ENCODE peak calls at places on chromosome 9, in eight cellular contexts. One of them, this sample, is unnamed.

GRCh38 chr9:73050887-73051550 is 98.2 kb upstream of the ALDH1A1 start:
- DNase-seq in mesenteric fat pad: no peak
- DNase-seq in mesendoderm: peak; percentile 91
- DNase-seq in LHCN-M2: no peak
- DNase-seq in brain pericyte: no peak
- DNase-seq in choroid plexus epithelial cell: no peak
- DNase-seq in A673: no peak
- DNase-seq in activated T-helper 1 cell treated with anti-CD3 and anti-CD28 coated beads, Interleukin-12 subunit alpha, Interleukin-12 subunit beta, Interleukin-2, Interleukin-4 antibody, amounts not matched to agents 30 ng/mL and 10 ng/mL and 1 ng/mL, durations not matched to agents 14 hours and 24 hours and 36 hours: no peak
- DNase-seq in this sample: no peak

GRCh38 chr9:133533878-133534277 is 626 bp upstream of the ADAMTSL2 start:
- DNase-seq in choroid plexus epithelial cell: no peak
- DNase-seq in mesenteric fat pad: no peak
- DNase-seq in activated T-helper 1 cell treated with anti-CD3 and anti-CD28 coated beads, Interleukin-12 subunit alpha, Interleukin-12 subunit beta, Interleukin-2, Interleukin-4 antibody, amounts not matched to agents 30 ng/mL and 10 ng/mL and 1 ng/mL, durations not matched to agents 14 hours and 24 hours and 36 hours: no peak
- DNase-seq in mesendoderm: no peak
- DNase-seq in LHCN-M2: no peak
- DNase-seq in brain pericyte: no peak
- DNase-seq in A673: no peak
- DNase-seq in this sample: no peak

GRCh38 chr9:38062498-38063362 is 6.3 kb downstream of the SHB start:
- DNase-seq in brain pericyte: no peak
- DNase-seq in mesenteric fat pad: no peak
- DNase-seq in LHCN-M2: peak; percentile 89
- DNase-seq in activated T-helper 1 cell treated with anti-CD3 and anti-CD28 coated beads, Interleukin-12 subunit alpha, Interleukin-12 subunit beta, Interleukin-2, Interleukin-4 antibody, amounts not matched to agents 30 ng/mL and 10 ng/mL and 1 ng/mL, durations not matched to agents 14 hours and 24 hours and 36 hours: no peak
- DNase-seq in A673: no peak
- DNase-seq in choroid plexus epithelial cell: peak; percentile 61
- DNase-seq in mesendoderm: no peak
- DNase-seq in this sample: no peak

GRCh38 chr9:2132484-2133082 is 117.4 kb downstream of the SMARCA2 start:
- DNase-seq in brain pericyte: no peak
- DNase-seq in choroid plexus epithelial cell: peak; percentile 72
- DNase-seq in activated T-helper 1 cell treated with anti-CD3 and anti-CD28 coated beads, Interleukin-12 subunit alpha, Interleukin-12 subunit beta, Interleukin-2, Interleukin-4 antibody, amounts not matched to agents 30 ng/mL and 10 ng/mL and 1 ng/mL, durations not matched to agents 14 hours and 24 hours and 36 hours: no peak
- DNase-seq in mesenteric fat pad: no peak
- DNase-seq in A673: peak; percentile 68
- DNase-seq in LHCN-M2: peak; percentile 31
- DNase-seq in mesendoderm: peak; percentile 68
- DNase-seq in this sample: no peak

GRCh38 chr9:15693701-15694100 is 140.9 kb downstream of the CCDC171 start:
- DNase-seq in A673: no peak
- DNase-seq in LHCN-M2: no peak
- DNase-seq in mesenteric fat pad: no peak
- DNase-seq in choroid plexus epithelial cell: no peak
- DNase-seq in brain pericyte: no peak
- DNase-seq in mesendoderm: no peak
- DNase-seq in activated T-helper 1 cell treated with anti-CD3 and anti-CD28 coated beads, Interleukin-12 subunit alpha, Interleukin-12 subunit beta, Interleukin-2, Interleukin-4 antibody, amounts not matched to agents 30 ng/mL and 10 ng/mL and 1 ng/mL, durations not matched to agents 14 hours and 24 hours and 36 hours: no peak
- DNase-seq in this sample: no peak

GRCh38 chr9:78144663-78145377 is 91.1 kb upstream of the CEP78 start:
- DNase-seq in brain pericyte: no peak
- DNase-seq in mesendoderm: no peak
- DNase-seq in activated T-helper 1 cell treated with anti-CD3 and anti-CD28 coated beads, Interleukin-12 subunit alpha, Interleukin-12 subunit beta, Interleukin-2, Interleukin-4 antibody, amounts not matched to agents 30 ng/mL and 10 ng/mL and 1 ng/mL, durations not matched to agents 14 hours and 24 hours and 36 hours: no peak
- DNase-seq in mesenteric fat pad: no peak
- DNase-seq in LHCN-M2: no peak
- DNase-seq in A673: no peak
- DNase-seq in choroid plexus epithelial cell: no peak
- DNase-seq in this sample: no peak

GRCh38 chr9:72588336-72588735 is 66.9 kb downstream of the TMC1 start:
- DNase-seq in mesenteric fat pad: no peak
- DNase-seq in brain pericyte: no peak
- DNase-seq in mesendoderm: no peak
- DNase-seq in choroid plexus epithelial cell: no peak
- DNase-seq in A673: no peak
- DNase-seq in LHCN-M2: no peak
- DNase-seq in activated T-helper 1 cell treated with anti-CD3 and anti-CD28 coated beads, Interleukin-12 subunit alpha, Interleukin-12 subunit beta, Interleukin-2, Interleukin-4 antibody, amounts not matched to agents 30 ng/mL and 10 ng/mL and 1 ng/mL, durations not matched to agents 14 hours and 24 hours and 36 hours: no peak
- DNase-seq in this sample: no peak

GRCh38 chr9:26949604-26950003 is 2.6 kb upstream of the PLAA start:
- DNase-seq in choroid plexus epithelial cell: no peak
- DNase-seq in brain pericyte: no peak
- DNase-seq in mesendoderm: peak; percentile 47
- DNase-seq in LHCN-M2: no peak
- DNase-seq in mesenteric fat pad: no peak
- DNase-seq in A673: no peak
- DNase-seq in activated T-helper 1 cell treated with anti-CD3 and anti-CD28 coated beads, Interleukin-12 subunit alpha, Interleukin-12 subunit beta, Interleukin-2, Interleukin-4 antibody, amounts not matched to agents 30 ng/mL and 10 ng/mL and 1 ng/mL, durations not matched to agents 14 hours and 24 hours and 36 hours: no peak
- DNase-seq in this sample: peak; percentile 59

GRCh38 chr9:27118916-27119315 is 9.9 kb downstream of the TEK start:
- DNase-seq in activated T-helper 1 cell treated with anti-CD3 and anti-CD28 coated beads, Interleukin-12 subunit alpha, Interleukin-12 subunit beta, Interleukin-2, Interleukin-4 antibody, amounts not matched to agents 30 ng/mL and 10 ng/mL and 1 ng/mL, durations not matched to agents 14 hours and 24 hours and 36 hours: no peak
- DNase-seq in LHCN-M2: peak; percentile 72
- DNase-seq in mesenteric fat pad: no peak
- DNase-seq in mesendoderm: no peak
- DNase-seq in brain pericyte: no peak
- DNase-seq in choroid plexus epithelial cell: peak; percentile 70
- DNase-seq in A673: no peak
- DNase-seq in this sample: no peak

GRCh38 chr9:98533132-98533531 is 175.6 kb downstream of the GABBR2 start:
- DNase-seq in brain pericyte: no peak
- DNase-seq in LHCN-M2: no peak
- DNase-seq in mesenteric fat pad: no peak
- DNase-seq in A673: no peak
- DNase-seq in mesendoderm: no peak
- DNase-seq in activated T-helper 1 cell treated with anti-CD3 and anti-CD28 coated beads, Interleukin-12 subunit alpha, Interleukin-12 subunit beta, Interleukin-2, Interleukin-4 antibody, amounts not matched to agents 30 ng/mL and 10 ng/mL and 1 ng/mL, durations not matched to agents 14 hours and 24 hours and 36 hours: no peak
- DNase-seq in choroid plexus epithelial cell: no peak
- DNase-seq in this sample: peak; percentile 48

GRCh38 chr9:101271102-101271501 is 113.7 kb downstream of the BAAT start:
- DNase-seq in LHCN-M2: no peak
- DNase-seq in brain pericyte: no peak
- DNase-seq in A673: no peak
- DNase-seq in activated T-helper 1 cell treated with anti-CD3 and anti-CD28 coated beads, Interleukin-12 subunit alpha, Interleukin-12 subunit beta, Interleukin-2, Interleukin-4 antibody, amounts not matched to agents 30 ng/mL and 10 ng/mL and 1 ng/mL, durations not matched to agents 14 hours and 24 hours and 36 hours: no peak
- DNase-seq in mesendoderm: no peak
- DNase-seq in choroid plexus epithelial cell: no peak
- DNase-seq in mesenteric fat pad: no peak
- DNase-seq in this sample: no peak

GRCh38 chr9:73011346-73011745 is 58.5 kb upstream of the ALDH1A1 start:
- DNase-seq in A673: no peak
- DNase-seq in activated T-helper 1 cell treated with anti-CD3 and anti-CD28 coated beads, Interleukin-12 subunit alpha, Interleukin-12 subunit beta, Interleukin-2, Interleukin-4 antibody, amounts not matched to agents 30 ng/mL and 10 ng/mL and 1 ng/mL, durations not matched to agents 14 hours and 24 hours and 36 hours: no peak
- DNase-seq in mesenteric fat pad: no peak
- DNase-seq in choroid plexus epithelial cell: peak; percentile 8
- DNase-seq in brain pericyte: no peak
- DNase-seq in LHCN-M2: peak; percentile 84
- DNase-seq in mesendoderm: no peak
- DNase-seq in this sample: no peak